ENCODE peak calls at places on chromosomes 2 and 18, in eight cellular contexts. S is suprapubic skin; P is heart left ventricle; T is colonic mucosa; Q is fibroblast of lung; C is effector memory CD4-positive, alpha-beta T cell; O is HCT116; F is right atrium auricular region. M is an unnamed sample. For H3K27me3, the result is how much of the 10 kb centered on the place peaks cover.

GRCh38 chr18:10872297-10872696 is 277.1 kb downstream of the PIEZO2 start:
- DNase-seq in S (no peak), P (peak), T (no peak), Q (no peak), C (no peak), O (no peak), F (no peak), M (no peak)

GRCh38 chr2:96414161-96414713 is 78.7 kb downstream of the NCAPH start:
- DNase-seq in S (no peak), P (no peak), T (no peak), Q (no peak), C (no peak), O (no peak), F (no peak), M (no peak)

GRCh38 chr2:128788636-128789220 is 470.1 kb upstream of the HS6ST1 start:
- DNase-seq in S (no peak), P (no peak), T (peak), Q (no peak), C (no peak), O (no peak), F (no peak), M (no peak)

GRCh38 chr18:26697186-26697585 is 148.8 kb upstream of the KCTD1 start:
- DNase-seq in S (no peak), P (no peak), T (no peak), Q (no peak), C (no peak), O (no peak), F (no peak), M (no peak)

GRCh38 chr2:150681120-150681796 is 193.8 kb upstream of the RND3 start:
- DNase-seq in S (no peak), P (no peak), T (no peak), Q (peak), C (no peak), O (no peak), F (no peak), M (no peak)

GRCh38 chr18:74623047-74623816 is 25.6 kb downstream of the ZNF407 start:
- DNase-seq in S (no peak), P (no peak), T (no peak), Q (peak), C (no peak), O (peak), F (no peak), M (no peak)

GRCh38 chr2:233210843-233211600 is 40.5 kb upstream of the ATG16L1 start:
- DNase-seq in S (peak), P (peak), T (peak), Q (peak), C (no peak), O (peak), F (peak), M (peak)

GRCh38 chr2:152445791-152446201 is 110.8 kb downstream of the FMNL2 start:
- DNase-seq in S (no peak), P (no peak), T (no peak), Q (peak), C (no peak), O (no peak), F (no peak), M (no peak)

GRCh38 chr2:140895378-140895777 is 1235.4 kb downstream of the LRP1B start:
- DNase-seq in S (no peak), P (no peak), T (no peak), Q (no peak), C (no peak), O (no peak), F (no peak), M (no peak)

GRCh38 chr2:145593280-145593679 is 1073.4 kb upstream of the ZEB2 start:
- DNase-seq in S (no peak), P (no peak), T (no peak), Q (no peak), C (no peak), O (no peak), F (no peak), M (no peak)

GRCh38 chr2:174688079-174688478 is 76.2 kb downstream of the CHRNA1 start:
- DNase-seq in S (no peak), P (no peak), T (no peak), Q (peak), C (no peak), O (peak), F (no peak), M (no peak)

GRCh38 chr2:240179941-240180666 is 39.6 kb upstream of the OTOS start:
- DNase-seq in S (peak), P (no peak), T (no peak), Q (no peak), C (no peak), O (no peak), F (no peak), M (no peak)
- H3K27me3 ChIP-seq in S (under half), P (under half), T (under half), Q (under half), C (under half), O (under half), F (under half), M (under half)

DNA sequence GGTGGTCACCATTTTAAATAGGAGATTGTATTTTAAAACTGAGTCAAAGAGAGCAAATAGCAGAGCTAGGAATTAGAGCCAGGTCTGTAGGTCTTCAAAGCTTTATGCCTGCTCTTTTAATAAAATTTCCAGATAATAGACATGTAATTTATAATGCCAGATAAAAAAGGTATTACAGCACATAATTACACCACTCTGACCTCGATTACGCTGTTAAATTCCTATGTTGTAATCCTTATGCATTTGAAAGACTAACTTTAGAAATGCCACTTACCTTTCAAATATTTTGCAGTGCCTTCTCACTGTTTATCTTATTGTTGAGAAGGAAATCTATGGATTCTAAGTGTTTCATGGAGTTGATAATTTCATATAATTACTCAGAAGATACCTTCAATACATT is 120.1 kb downstream of the OSBPL1A start:
- DNase-seq in S (no peak), P (no peak), T (no peak), Q (no peak), C (no peak), O (no peak), F (no peak), M (no peak)
- H3K27me3 ChIP-seq in S (under half), P (under half), T (under half), Q (under half), C (under half), O (under half), F (under half), M (under half)

DNA sequence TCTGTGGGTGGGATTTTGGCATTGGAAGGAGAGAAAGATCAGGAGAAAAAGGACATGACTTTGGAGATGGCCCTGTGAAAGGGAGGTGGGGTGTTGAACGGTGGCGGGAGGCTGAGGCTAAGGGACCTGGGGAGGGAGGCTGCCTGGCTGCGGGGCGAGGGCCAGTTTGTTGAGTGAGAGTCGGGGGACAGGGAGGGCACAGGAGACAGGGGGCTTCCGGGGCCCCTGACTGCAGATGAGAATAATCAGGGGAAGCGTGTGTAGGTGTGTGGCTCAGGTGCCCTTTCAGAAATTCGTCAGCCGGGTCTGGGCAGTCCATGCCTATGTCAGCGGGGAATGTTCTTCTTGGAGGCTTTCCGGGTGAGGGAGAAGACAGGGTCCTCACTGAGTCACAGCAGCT is 52.2 kb upstream of the OTOF start:
- DNase-seq in S (peak), P (no peak), T (no peak), Q (no peak), C (no peak), O (no peak), F (no peak), M (no peak)
- H3K27me3 ChIP-seq in S (under half), P (under half), T (under half), Q (under half), C (under half), O (under half), F (under half), M (under half)

GRCh38 chr2:176557821-176558220 is 288.6 kb downstream of the MTX2 start:
- DNase-seq in S (no peak), P (no peak), T (no peak), Q (no peak), C (no peak), O (no peak), F (no peak), M (no peak)

GRCh38 chr2:176560296-176560695 is 291.1 kb downstream of the MTX2 start:
- DNase-seq in S (no peak), P (no peak), T (no peak), Q (no peak), C (no peak), O (no peak), F (no peak), M (no peak)

GRCh38 chr2:176558574-176559140 is 289.4 kb downstream of the MTX2 start:
- DNase-seq in S (no peak), P (no peak), T (no peak), Q (no peak), C (no peak), O (no peak), F (no peak), M (no peak)

GRCh38 chr2:176562359-176563043 is 293.3 kb downstream of the MTX2 start:
- DNase-seq in S (no peak), P (no peak), T (no peak), Q (peak), C (no peak), O (no peak), F (no peak), M (no peak)

DNA sequence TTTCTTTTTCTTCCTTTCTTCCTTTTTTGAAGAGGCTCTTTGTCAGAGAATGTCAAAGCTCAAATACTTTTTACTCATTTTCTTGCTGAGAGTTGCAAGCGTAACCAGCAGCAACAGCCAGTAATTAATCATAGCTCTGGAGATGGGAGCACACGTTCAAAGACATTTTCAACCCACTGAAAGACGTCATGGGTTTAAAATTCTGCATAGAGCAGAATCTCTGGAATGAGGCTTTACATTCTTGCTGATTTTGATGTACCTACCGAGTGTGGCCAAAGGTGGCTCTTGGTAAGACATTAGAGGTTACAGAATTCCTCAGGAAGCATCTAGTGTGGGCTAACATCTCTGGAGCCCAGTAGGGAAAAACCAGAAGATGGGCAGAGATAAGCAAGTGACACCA is 292.5 kb downstream of the MTX2 start:
- DNase-seq in S (no peak), P (no peak), T (no peak), Q (no peak), C (no peak), O (no peak), F (no peak), M (no peak)
- H3K27me3 ChIP-seq in S (under half), P (under half), T (under half), Q (under half), C (under half), O (under half), F (under half), M (under half)

DNA sequence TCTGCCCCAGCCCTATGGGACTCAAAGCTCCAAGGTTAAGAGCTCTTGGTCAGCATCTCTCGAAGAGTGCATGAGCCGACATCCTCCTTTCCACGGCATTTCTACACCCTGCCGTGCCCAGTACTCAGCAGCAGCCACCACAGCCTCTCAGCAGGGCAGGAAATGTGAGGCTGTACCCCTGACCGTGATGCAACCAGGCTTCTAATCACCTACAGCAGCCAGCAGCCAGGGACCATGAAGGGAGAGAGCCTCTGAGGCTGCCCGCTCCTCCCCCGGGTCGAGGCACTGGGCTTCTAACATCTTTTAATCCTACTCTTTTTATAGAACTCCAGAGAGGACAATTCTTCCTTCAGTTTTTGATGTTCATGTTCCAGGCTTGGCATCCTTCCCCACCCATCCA is 6.5 kb downstream of the CYS1 start:
- DNase-seq in S (no peak), P (no peak), T (no peak), Q (no peak), C (no peak), O (no peak), F (no peak), M (no peak)
- H3K27me3 ChIP-seq in S (under half), P (under half), T (under half), Q (under half), C (under half), O (under half), F (under half), M (under half)

GRCh38 chr2:105526000-105526925 is 127.4 kb upstream of the FHL2 start:
- DNase-seq in S (no peak), P (peak), T (peak), Q (no peak), C (no peak), O (no peak), F (no peak), M (no peak)

GRCh38 chr2:105521616-105522015 is 122.8 kb upstream of the FHL2 start:
- DNase-seq in S (no peak), P (no peak), T (no peak), Q (no peak), C (no peak), O (no peak), F (no peak), M (no peak)

GRCh38 chr2:105521176-105521575 is 122.3 kb upstream of the FHL2 start:
- DNase-seq in S (no peak), P (no peak), T (no peak), Q (peak), C (no peak), O (no peak), F (no peak), M (no peak)

GRCh38 chr2:105522645-105523044 is 123.8 kb upstream of the FHL2 start:
- DNase-seq in S (no peak), P (no peak), T (no peak), Q (no peak), C (no peak), O (no peak), F (no peak), M (no peak)

GRCh38 chr2:105525201-105525600 is 126.3 kb upstream of the FHL2 start:
- DNase-seq in S (no peak), P (peak), T (peak), Q (no peak), C (no peak), O (no peak), F (no peak), M (no peak)
- H3K27me3 ChIP-seq in S (under half), P (under half), T (under half), Q (under half), C (under half), O (under half), F (under half), M (under half)

DNA sequence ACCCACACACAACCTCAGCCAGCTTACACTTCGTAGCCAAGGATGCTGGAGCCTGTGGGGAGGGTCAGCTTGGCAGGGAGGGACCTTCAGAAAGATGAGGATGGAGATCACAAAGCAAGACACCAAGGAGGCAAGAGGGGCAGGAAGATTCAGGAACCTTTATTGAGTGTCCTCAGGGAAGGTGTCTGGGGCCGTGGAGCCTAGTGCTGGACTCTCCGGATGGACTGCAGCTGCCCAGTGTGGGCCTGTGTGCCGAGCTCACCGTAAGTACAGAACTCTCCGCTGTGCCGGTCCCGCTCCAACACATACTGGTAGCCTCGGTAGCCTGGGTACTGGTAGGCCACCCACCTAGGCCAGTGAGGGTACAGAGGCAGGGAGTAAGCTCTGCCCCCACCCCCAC is 3.2 kb downstream of the CRYBA2 start:
- DNase-seq in S (no peak), P (no peak), T (no peak), Q (no peak), C (no peak), O (no peak), F (no peak), M (no peak)
- H3K27me3 ChIP-seq in S (half or more), P (half or more), T (half or more), Q (half or more), C (half or more), O (under half), F (under half), M (half or more)

DNA sequence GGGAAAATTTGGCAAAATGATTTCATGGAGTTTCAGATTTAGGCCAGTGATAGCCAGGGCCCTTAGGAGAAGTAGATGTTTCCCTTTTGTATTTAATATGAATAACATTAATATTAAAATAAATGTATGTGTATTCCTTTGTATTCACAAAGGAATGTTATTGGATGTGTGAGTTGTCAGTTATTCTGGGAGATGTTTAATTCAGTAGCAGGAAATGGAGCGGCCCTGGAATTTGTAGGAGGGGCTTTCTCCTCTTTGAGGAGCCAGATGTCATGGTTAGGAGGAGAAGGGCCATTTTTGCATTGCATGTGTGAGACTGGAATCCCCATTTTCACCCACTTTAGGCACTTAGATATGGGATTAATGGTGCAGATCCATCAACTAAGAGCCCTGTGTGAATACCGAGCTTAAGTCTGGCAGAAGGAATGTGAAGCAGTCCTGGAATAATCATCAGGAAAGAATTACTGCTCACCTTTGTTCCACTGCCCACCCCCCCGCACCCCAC is 439.2 kb downstream of the PARD3B start:
- DNase-seq in S (no peak), P (no peak), T (no peak), Q (no peak), C (no peak), O (no peak), F (no peak), M (no peak)
- H3K27me3 ChIP-seq in S (under half), P (under half), T (under half), Q (under half), C (under half), O (under half), F (under half), M (under half)

GRCh38 chr2:218878486-218878885 is 2.2 kb upstream of the WNT10A start:
- DNase-seq in S (no peak), P (no peak), T (no peak), Q (no peak), C (no peak), O (no peak), F (no peak), M (no peak)
- H3K27me3 ChIP-seq in S (half or more), P (half or more), T (half or more), Q (half or more), C (under half), O (under half), F (under half), M (under half)

GRCh38 chr2:19359456-19359855 is 1.0 kb upstream of the OSR1 start:
- DNase-seq in S (no peak), P (no peak), T (no peak), Q (no peak), C (no peak), O (no peak), F (no peak), M (no peak)
- H3K27me3 ChIP-seq in S (half or more), P (under half), T (under half), Q (under half), C (half or more), O (under half), F (under half), M (under half)